ENCODE peak calls at places on chromosome 12, in eight cellular contexts. R, U, E, D, H, X, M and L are unnamed samples.

GRCh38 chr12:58030566-58031279 is 89.4 kb downstream of the ATP23 start:
- DNase-seq in R (no peak), U (no peak), E (peak; percentile 43), D (no peak), H (no peak), X (peak; percentile 35), M (no peak), L (no peak)

GRCh38 chr12:67151891-67152290 is 117.3 kb upstream of the CAND1 start:
- DNase-seq in R (no peak), U (no peak), E (no peak), D (no peak), H (no peak), X (no peak), M (no peak), L (no peak)

GRCh38 chr12:109952873-109953272 is 43.3 kb downstream of the GIT2 start:
- DNase-seq in R (no peak), U (no peak), E (no peak), D (peak; percentile 54), H (no peak), X (no peak), M (peak; percentile 50), L (no peak)

GRCh38 chr12:12181516-12181915 is 85.3 kb downstream of the LRP6 start:
- DNase-seq in R (no peak), U (no peak), E (peak; percentile 42), D (no peak), H (no peak), X (peak; percentile 57), M (no peak), L (no peak)

GRCh38 chr12:29486972-29487371 is 10.5 kb downstream of the OVCH1 start:
- DNase-seq in R (no peak), U (no peak), E (no peak), D (no peak), H (no peak), X (no peak), M (no peak), L (no peak)

GRCh38 chr12:24404086-24404815 is 454.8 kb upstream of the SOX5 start:
- DNase-seq in R (no peak), U (no peak), E (no peak), D (no peak), H (no peak), X (peak; percentile 22), M (no peak), L (no peak)

GRCh38 chr12:68899251-68899771 is 33.7 kb downstream of the CPM start:
- DNase-seq in R (peak; percentile 54), U (no peak), E (peak; percentile 87), D (peak; percentile 13), H (no peak), X (peak; percentile 92), M (peak; percentile 19), L (no peak)

GRCh38 chr12:68159681-68160304 is at the start of gene IFNG:
- DNase-seq in R (no peak), U (no peak), E (no peak), D (no peak), H (no peak), X (no peak), M (no peak), L (peak; percentile 42)

GRCh38 chr12:38662851-38663250 is 242.5 kb downstream of the CPNE8 start:
- DNase-seq in R (no peak), U (no peak), E (no peak), D (no peak), H (no peak), X (peak; percentile 78), M (no peak), L (no peak)

GRCh38 chr12:110754101-110754793 is 11.6 kb upstream of the PPP1CC start:
- DNase-seq in R (no peak), U (no peak), E (no peak), D (peak; percentile 75), H (no peak), X (peak; percentile 29), M (peak; percentile 63), L (no peak)

GRCh38 chr12:53289891-53290290 is 5.5 kb upstream of the PFDN5 start:
- DNase-seq in R (no peak), U (no peak), E (peak; percentile 30), D (no peak), H (no peak), X (peak; percentile 56), M (no peak), L (no peak)

GRCh38 chr12:11731455-11731854 is 82.0 kb downstream of the ETV6 start:
- DNase-seq in R (no peak), U (no peak), E (peak; percentile 29), D (no peak), H (no peak), X (peak; percentile 81), M (no peak), L (no peak)

GRCh38 chr12:98767248-98767647 is 122.2 kb downstream of the APAF1 start:
- DNase-seq in R (no peak), U (no peak), E (no peak), D (no peak), H (no peak), X (no peak), M (no peak), L (no peak)

GRCh38 chr12:24803406-24804245 is 145.3 kb downstream of the BCAT1 start:
- DNase-seq in R (no peak), U (no peak), E (no peak), D (no peak), H (no peak), X (no peak), M (no peak), L (no peak)

GRCh38 chr12:33484161-33484560 is 44.5 kb upstream of the SYT10 start:
- DNase-seq in R (no peak), U (no peak), E (no peak), D (no peak), H (no peak), X (no peak), M (no peak), L (no peak)

GRCh38 chr12:108854453-108855283 is 2.7 kb downstream of the SSH1 start:
- DNase-seq in R (no peak), U (peak; percentile 57), E (peak; percentile 97), D (peak; percentile 54), H (peak; percentile 65), X (peak; percentile 99), M (peak; percentile 56), L (no peak)

GRCh38 chr12:69534389-69534822 is 50.9 kb upstream of the CCT2 start:
- DNase-seq in R (peak; percentile 54), U (peak; percentile 28), E (peak; percentile 97), D (peak; percentile 74), H (peak; percentile 47), X (peak; percentile 99), M (peak; percentile 73), L (peak; percentile 71)

GRCh38 chr12:65121049-65121955 is at the start of gene WIF1:
- DNase-seq in R (peak; percentile 17), U (peak; percentile 37), E (no peak), D (no peak), H (peak; percentile 38), X (no peak), M (no peak), L (peak; percentile 40)
- TF ChIP-seq CTCF in R (no peak), U (peak; percentile 63), E (peak; percentile 60), D (peak; percentile 11), H (peak; percentile 45), X (no peak), M (peak; percentile 16), L (peak; percentile 53)

DNA sequence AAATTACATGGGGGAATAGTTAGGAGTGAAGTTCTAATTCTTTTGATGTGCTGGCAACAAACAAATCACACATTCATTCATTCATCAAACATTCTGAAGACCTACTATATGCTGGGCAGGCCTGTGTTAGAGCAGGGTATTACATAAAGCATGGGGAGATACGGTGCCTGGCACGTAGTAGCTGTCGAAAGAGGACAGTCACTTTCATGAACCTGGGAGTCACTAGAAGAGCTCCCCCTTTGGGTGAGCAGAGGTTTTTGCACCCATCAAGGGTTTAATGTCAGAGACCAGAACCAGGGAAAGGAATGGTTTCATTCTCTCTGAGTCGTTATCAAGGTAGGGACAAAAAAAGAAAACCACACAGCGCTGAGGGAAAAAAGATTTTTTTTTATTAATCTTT is 10.0 kb downstream of the LHX5 start:
- DNase-seq in R (no peak), U (no peak), E (peak; percentile 26), D (no peak), H (peak; percentile 50), X (peak; percentile 33), M (no peak), L (no peak)
- TF ChIP-seq CTCF in R (no peak), U (peak; percentile 37), E (peak; percentile 57), D (peak; percentile 22), H (peak; percentile 33), X (peak; percentile 60), M (no peak), L (no peak)

GRCh38 chr12:2008677-2009076 is 4.4 kb upstream of the DCP1B start:
- DNase-seq in R (no peak), U (no peak), E (no peak), D (no peak), H (no peak), X (no peak), M (no peak), L (no peak)

GRCh38 chr12:2013111-2013510 is 8.9 kb upstream of the DCP1B start:
- DNase-seq in R (no peak), U (no peak), E (no peak), D (no peak), H (no peak), X (no peak), M (no peak), L (no peak)

GRCh38 chr12:2011641-2012607 is 7.7 kb upstream of the DCP1B start:
- DNase-seq in R (no peak), U (no peak), E (no peak), D (no peak), H (no peak), X (no peak), M (no peak), L (no peak)

GRCh38 chr12:2013527-2014223 is 9.4 kb upstream of the DCP1B start:
- DNase-seq in R (no peak), U (no peak), E (no peak), D (peak; percentile 71), H (no peak), X (no peak), M (peak; percentile 68), L (no peak)

DNA sequence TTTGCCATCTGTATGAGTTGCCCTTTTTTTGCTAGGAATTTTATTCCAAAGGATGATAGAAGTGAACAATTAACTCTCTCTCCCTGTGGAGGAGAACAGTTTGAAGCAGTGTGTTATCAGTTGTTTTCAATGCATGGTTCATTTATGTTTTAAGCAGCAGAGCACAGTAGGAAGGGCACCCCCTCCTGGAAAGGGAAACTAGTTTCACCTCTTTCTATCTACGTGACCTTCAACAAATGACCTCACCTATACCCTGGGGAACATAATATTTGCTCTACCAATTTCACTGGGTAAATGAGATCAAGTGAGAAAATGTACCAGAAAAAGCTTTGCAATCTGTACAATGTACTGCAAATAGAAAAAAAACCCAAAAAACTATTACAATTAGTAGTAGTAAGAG is 5.4 kb upstream of the DCP1B start:
- DNase-seq in R (no peak), U (no peak), E (no peak), D (no peak), H (no peak), X (no peak), M (no peak), L (no peak)
- TF ChIP-seq CTCF in R (no peak), U (peak; percentile 15), E (peak; percentile 42), D (no peak), H (no peak), X (no peak), M (no peak), L (no peak)

DNA sequence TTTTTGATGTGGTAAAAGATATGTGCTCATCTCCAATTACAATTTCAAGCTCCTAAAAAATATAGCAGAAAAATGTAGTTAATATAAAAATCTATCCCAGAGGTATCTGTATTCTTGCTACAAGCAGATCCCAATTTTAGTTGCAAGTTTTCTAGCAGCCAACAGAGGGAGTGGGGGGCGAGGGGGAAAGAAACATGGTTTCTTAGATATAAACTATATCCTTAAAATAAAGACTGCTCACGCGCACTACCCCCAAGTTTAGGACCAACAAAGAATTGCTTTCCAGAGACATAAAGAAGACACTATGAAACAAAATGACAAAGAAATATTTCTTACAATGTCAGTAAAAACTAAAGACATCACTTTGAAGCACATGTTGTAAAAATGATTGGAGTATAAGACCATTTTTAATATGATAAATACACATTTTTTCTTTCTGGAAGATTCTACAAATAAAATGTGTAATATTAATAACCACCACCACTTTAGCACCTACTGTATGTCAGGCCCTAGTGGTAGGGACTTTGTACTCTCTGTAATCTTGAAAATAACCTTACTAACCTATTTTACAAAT is 5.4 kb downstream of the MAGOHB start:
- DNase-seq in R (no peak), U (no peak), E (peak; percentile 13), D (no peak), H (no peak), X (peak; percentile 42), M (no peak), L (peak; percentile 19)
- TF ChIP-seq CTCF in R (no peak), U (no peak), E (peak; percentile 69), D (peak; percentile 18), H (peak; percentile 14), X (peak; percentile 43), M (no peak), L (peak; percentile 35)